ENCODE peak calls at places on chromosomes 13 and 19, in eight cellular contexts. One of them, this sample, is unnamed.

GRCh38 chr19:41753159-41753558 is 2.2 kb upstream of the CEACAM6 start:
- DNase-seq in GM23338: peak; percentile 85
- DNase-seq in Panc1: no peak
- DNase-seq in endothelial cell of umbilical vein: peak; percentile 18
- DNase-seq in H1: no peak
- DNase-seq in esophagus muscularis mucosa: no peak
- DNase-seq in GM12892: peak; percentile 29
- DNase-seq in stomach: peak; percentile 78
- DNase-seq in this sample: no peak

GRCh38 chr19:6271251-6271650 is 8.5 kb downstream of the MLLT1 start:
- DNase-seq in GM23338: peak; percentile 62
- DNase-seq in Panc1: no peak
- DNase-seq in endothelial cell of umbilical vein: peak; percentile 32
- DNase-seq in H1: no peak
- DNase-seq in esophagus muscularis mucosa: no peak
- DNase-seq in GM12892: no peak
- DNase-seq in stomach: no peak
- DNase-seq in this sample: no peak

GRCh38 chr19:29804493-29804892 is 7.3 kb upstream of the CCNE1 start:
- DNase-seq in GM23338: no peak
- DNase-seq in Panc1: no peak
- DNase-seq in endothelial cell of umbilical vein: no peak
- DNase-seq in H1: no peak
- DNase-seq in esophagus muscularis mucosa: no peak
- DNase-seq in GM12892: peak; percentile 51
- DNase-seq in stomach: no peak
- DNase-seq in this sample: no peak

GRCh38 chr13:82294226-82294625 is 1588.0 kb downstream of the SLITRK1 start:
- DNase-seq in GM23338: peak; percentile 43
- DNase-seq in Panc1: no peak
- DNase-seq in endothelial cell of umbilical vein: no peak
- DNase-seq in H1: no peak
- DNase-seq in esophagus muscularis mucosa: no peak
- DNase-seq in GM12892: no peak
- DNase-seq in stomach: no peak
- DNase-seq in this sample: no peak

GRCh38 chr19:48638831-48639381 is 1.7 kb upstream of the DBP start:
- DNase-seq in GM23338: peak; percentile 67
- DNase-seq in Panc1: no peak
- DNase-seq in endothelial cell of umbilical vein: no peak
- DNase-seq in H1: no peak
- DNase-seq in esophagus muscularis mucosa: no peak
- DNase-seq in GM12892: no peak
- DNase-seq in stomach: no peak
- DNase-seq in this sample: no peak

GRCh38 chr13:30880756-30881155 is 25.3 kb upstream of the MEDAG start:
- DNase-seq in GM23338: no peak
- DNase-seq in Panc1: no peak
- DNase-seq in endothelial cell of umbilical vein: peak; percentile 57
- DNase-seq in H1: no peak
- DNase-seq in esophagus muscularis mucosa: no peak
- DNase-seq in GM12892: no peak
- DNase-seq in stomach: no peak
- DNase-seq in this sample: no peak

GRCh38 chr13:45325806-45326205 is 15.2 kb downstream of the TPT1 start:
- DNase-seq in GM23338: no peak
- DNase-seq in Panc1: no peak
- DNase-seq in endothelial cell of umbilical vein: peak; percentile 86
- DNase-seq in H1: no peak
- DNase-seq in esophagus muscularis mucosa: no peak
- DNase-seq in GM12892: no peak
- DNase-seq in stomach: no peak
- DNase-seq in this sample: no peak

GRCh38 chr13:46100191-46100877 is 4.5 kb downstream of the CPB2 start:
- DNase-seq in GM23338: no peak
- DNase-seq in Panc1: no peak
- DNase-seq in endothelial cell of umbilical vein: no peak
- DNase-seq in H1: no peak
- DNase-seq in esophagus muscularis mucosa: no peak
- DNase-seq in GM12892: no peak
- DNase-seq in stomach: no peak
- DNase-seq in this sample: no peak

GRCh38 chr19:1252818-1253513 is 4.6 kb downstream of the MIDN start:
- DNase-seq in GM23338: no peak
- DNase-seq in Panc1: no peak
- DNase-seq in endothelial cell of umbilical vein: peak; percentile 88
- DNase-seq in H1: no peak
- DNase-seq in esophagus muscularis mucosa: peak; percentile 98
- DNase-seq in GM12892: no peak
- DNase-seq in stomach: peak; percentile 90
- DNase-seq in this sample: no peak

GRCh38 chr19:17784201-17785008 is 10.5 kb upstream of the B3GNT3 start:
- DNase-seq in GM23338: peak; percentile 94
- DNase-seq in Panc1: no peak
- DNase-seq in endothelial cell of umbilical vein: peak; percentile 55
- DNase-seq in H1: no peak
- DNase-seq in esophagus muscularis mucosa: no peak
- DNase-seq in GM12892: peak; percentile 83
- DNase-seq in stomach: peak; percentile 78
- DNase-seq in this sample: no peak

GRCh38 chr13:77980592-77980991 is 62.0 kb upstream of the EDNRB start:
- DNase-seq in GM23338: no peak
- DNase-seq in Panc1: no peak
- DNase-seq in endothelial cell of umbilical vein: peak; percentile 86
- DNase-seq in H1: no peak
- DNase-seq in esophagus muscularis mucosa: no peak
- DNase-seq in GM12892: no peak
- DNase-seq in stomach: no peak
- DNase-seq in this sample: peak; percentile 30

GRCh38 chr19:41339936-41340335 is 13.8 kb downstream of the TGFB1 start:
- DNase-seq in GM23338: peak; percentile 36
- DNase-seq in Panc1: no peak
- DNase-seq in endothelial cell of umbilical vein: no peak
- DNase-seq in H1: no peak
- DNase-seq in esophagus muscularis mucosa: no peak
- DNase-seq in GM12892: no peak
- DNase-seq in stomach: no peak
- DNase-seq in this sample: no peak

GRCh38 chr19:1118999-1119398 is 15.2 kb downstream of the GPX4 start:
- DNase-seq in GM23338: no peak
- DNase-seq in Panc1: no peak
- DNase-seq in endothelial cell of umbilical vein: no peak
- DNase-seq in H1: no peak
- DNase-seq in esophagus muscularis mucosa: no peak
- DNase-seq in GM12892: no peak
- DNase-seq in stomach: no peak
- DNase-seq in this sample: no peak

GRCh38 chr19:16373989-16374388 is 49.4 kb downstream of the KLF2 start:
- DNase-seq in GM23338: no peak
- DNase-seq in Panc1: no peak
- DNase-seq in endothelial cell of umbilical vein: no peak
- DNase-seq in H1: no peak
- DNase-seq in esophagus muscularis mucosa: no peak
- DNase-seq in GM12892: no peak
- DNase-seq in stomach: no peak
- DNase-seq in this sample: no peak

GRCh38 chr13:97798171-97798821 is 155.2 kb upstream of the IPO5 start:
- DNase-seq in GM23338: peak; percentile 4
- DNase-seq in Panc1: no peak
- DNase-seq in endothelial cell of umbilical vein: no peak
- DNase-seq in H1: no peak
- DNase-seq in esophagus muscularis mucosa: no peak
- DNase-seq in GM12892: no peak
- DNase-seq in stomach: no peak
- DNase-seq in this sample: no peak

GRCh38 chr19:16893686-16893990 is 4.8 kb downstream of the F2RL3 start:
- DNase-seq in GM23338: no peak
- DNase-seq in Panc1: no peak
- DNase-seq in endothelial cell of umbilical vein: no peak
- DNase-seq in H1: no peak
- DNase-seq in esophagus muscularis mucosa: no peak
- DNase-seq in GM12892: peak; percentile 61
- DNase-seq in stomach: no peak
- DNase-seq in this sample: no peak

GRCh38 chr13:27057817-27058216 is 113.8 kb downstream of the USP12 start:
- DNase-seq in GM23338: no peak
- DNase-seq in Panc1: no peak
- DNase-seq in endothelial cell of umbilical vein: no peak
- DNase-seq in H1: no peak
- DNase-seq in esophagus muscularis mucosa: no peak
- DNase-seq in GM12892: no peak
- DNase-seq in stomach: no peak
- DNase-seq in this sample: no peak

GRCh38 chr13:33806470-33807248 is 11.3 kb upstream of the RFC3 start:
- DNase-seq in GM23338: no peak
- DNase-seq in Panc1: no peak
- DNase-seq in endothelial cell of umbilical vein: no peak
- DNase-seq in H1: no peak
- DNase-seq in esophagus muscularis mucosa: no peak
- DNase-seq in GM12892: no peak
- DNase-seq in stomach: no peak
- DNase-seq in this sample: no peak

GRCh38 chr13:23695711-23696512 is 125.7 kb downstream of the TNFRSF19 start:
- DNase-seq in GM23338: peak; percentile 67
- DNase-seq in Panc1: no peak
- DNase-seq in endothelial cell of umbilical vein: no peak
- DNase-seq in H1: no peak
- DNase-seq in esophagus muscularis mucosa: no peak
- DNase-seq in GM12892: peak; percentile 57
- DNase-seq in stomach: no peak
- DNase-seq in this sample: no peak

GRCh38 chr19:41297628-41298326 is 12.2 kb upstream of the CCDC97 start:
- DNase-seq in GM23338: no peak
- DNase-seq in Panc1: no peak
- DNase-seq in endothelial cell of umbilical vein: no peak
- DNase-seq in H1: no peak
- DNase-seq in esophagus muscularis mucosa: no peak
- DNase-seq in GM12892: peak; percentile 83
- DNase-seq in stomach: peak; percentile 46
- DNase-seq in this sample: no peak

GRCh38 chr13:98317573-98318171 is 140.6 kb upstream of the RNF113B start:
- DNase-seq in GM23338: no peak
- DNase-seq in Panc1: no peak
- DNase-seq in endothelial cell of umbilical vein: no peak
- DNase-seq in H1: no peak
- DNase-seq in esophagus muscularis mucosa: no peak
- DNase-seq in GM12892: no peak
- DNase-seq in stomach: no peak
- DNase-seq in this sample: no peak

GRCh38 chr19:1446713-1447564 is 3.0 kb upstream of the APC2 start:
- DNase-seq in GM23338: peak; percentile 68
- DNase-seq in Panc1: no peak
- DNase-seq in endothelial cell of umbilical vein: no peak
- DNase-seq in H1: no peak
- DNase-seq in esophagus muscularis mucosa: no peak
- DNase-seq in GM12892: no peak
- DNase-seq in stomach: no peak
- DNase-seq in this sample: no peak

GRCh38 chr19:54137913-54138776 is 583 bp downstream of the CNOT3 start:
- DNase-seq in GM23338: peak; percentile 47
- DNase-seq in Panc1: no peak
- DNase-seq in endothelial cell of umbilical vein: no peak
- DNase-seq in H1: no peak
- DNase-seq in esophagus muscularis mucosa: no peak
- DNase-seq in GM12892: peak; percentile 69
- DNase-seq in stomach: no peak
- DNase-seq in this sample: no peak

DNA sequence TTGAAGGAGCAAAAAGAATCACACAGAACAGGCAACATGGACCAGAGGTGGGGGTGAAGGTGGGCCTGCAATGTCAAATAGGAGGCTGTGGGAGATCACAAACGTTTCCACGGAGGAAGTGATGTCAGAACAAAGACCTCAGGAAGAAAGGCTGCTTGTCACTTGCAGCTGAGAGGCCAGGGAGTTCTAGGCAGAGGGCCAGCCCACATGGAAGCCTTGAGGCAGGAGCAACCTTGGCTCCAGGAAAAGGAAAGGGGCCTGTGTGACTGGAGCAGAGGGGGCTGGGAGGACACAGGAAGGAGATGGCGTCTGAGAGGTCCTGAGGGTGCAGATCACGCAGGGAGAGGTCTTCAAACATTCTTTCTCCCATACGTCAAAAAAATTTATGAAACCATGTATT is 16.3 kb downstream of the ZNF160 start:
- DNase-seq in GM23338: no peak
- DNase-seq in Panc1: no peak
- DNase-seq in endothelial cell of umbilical vein: peak; percentile 94
- DNase-seq in H1: no peak
- DNase-seq in esophagus muscularis mucosa: no peak
- DNase-seq in GM12892: no peak
- DNase-seq in stomach: no peak
- DNase-seq in this sample: no peak
- TF ChIP-seq POLR2AphosphoS5 in GM23338: no peak
- TF ChIP-seq POLR2AphosphoS5 in Panc1: no peak
- TF ChIP-seq POLR2AphosphoS5 in endothelial cell of umbilical vein: peak; percentile 75
- TF ChIP-seq POLR2AphosphoS5 in H1: no peak
- TF ChIP-seq POLR2AphosphoS5 in esophagus muscularis mucosa: peak; percentile 78
- TF ChIP-seq POLR2AphosphoS5 in GM12892: no peak
- TF ChIP-seq POLR2AphosphoS5 in stomach: no peak
- TF ChIP-seq POLR2AphosphoS5 in this sample: no peak

DNA sequence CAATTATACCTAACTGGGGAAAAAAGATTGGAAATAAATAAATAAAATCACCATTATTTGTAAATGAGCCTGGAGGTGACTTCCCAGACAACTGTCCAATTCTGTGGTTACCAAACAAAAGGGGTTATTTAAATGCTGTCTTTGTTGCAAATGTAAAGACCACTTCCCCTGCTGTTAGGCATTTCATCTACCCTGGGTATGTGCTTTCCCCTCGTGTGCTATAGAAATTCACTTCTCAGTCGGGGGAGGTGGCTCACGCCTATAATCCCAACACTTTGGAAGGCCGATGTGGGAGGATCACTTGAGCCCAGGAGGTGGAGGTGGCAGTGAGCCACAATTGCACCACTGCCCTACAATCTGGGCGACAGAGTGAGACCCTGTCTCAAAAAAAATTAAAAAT is 101.9 kb upstream of the AKAP11 start:
- DNase-seq in GM23338: peak; percentile 84
- DNase-seq in Panc1: no peak
- DNase-seq in endothelial cell of umbilical vein: no peak
- DNase-seq in H1: peak; percentile 57
- DNase-seq in esophagus muscularis mucosa: no peak
- DNase-seq in GM12892: no peak
- DNase-seq in stomach: no peak
- DNase-seq in this sample: no peak
- TF ChIP-seq POLR2AphosphoS5 in GM23338: no peak
- TF ChIP-seq POLR2AphosphoS5 in Panc1: no peak
- TF ChIP-seq POLR2AphosphoS5 in endothelial cell of umbilical vein: no peak
- TF ChIP-seq POLR2AphosphoS5 in H1: no peak
- TF ChIP-seq POLR2AphosphoS5 in esophagus muscularis mucosa: no peak
- TF ChIP-seq POLR2AphosphoS5 in GM12892: no peak
- TF ChIP-seq POLR2AphosphoS5 in stomach: no peak
- TF ChIP-seq POLR2AphosphoS5 in this sample: no peak

GRCh38 chr19:23686622-23687423 is at the start of gene ZNF675:
- DNase-seq in GM23338: peak; percentile 97
- DNase-seq in Panc1: peak; percentile 64
- DNase-seq in endothelial cell of umbilical vein: peak; percentile 90
- DNase-seq in H1: peak; percentile 86
- DNase-seq in esophagus muscularis mucosa: peak; percentile 98
- DNase-seq in GM12892: peak; percentile 52
- DNase-seq in stomach: peak; percentile 93
- DNase-seq in this sample: peak; percentile 44
- TF ChIP-seq POLR2AphosphoS5 in GM23338: peak; percentile 81
- TF ChIP-seq POLR2AphosphoS5 in Panc1: peak; percentile 69
- TF ChIP-seq POLR2AphosphoS5 in endothelial cell of umbilical vein: peak; percentile 51
- TF ChIP-seq POLR2AphosphoS5 in H1: peak; percentile 79
- TF ChIP-seq POLR2AphosphoS5 in esophagus muscularis mucosa: peak; percentile 47
- TF ChIP-seq POLR2AphosphoS5 in GM12892: peak; percentile 86
- TF ChIP-seq POLR2AphosphoS5 in stomach: no peak
- TF ChIP-seq POLR2AphosphoS5 in this sample: peak; percentile 61

GRCh38 chr13:44211286-44211685 is 162.3 kb upstream of the SERP2 start:
- DNase-seq in GM23338: no peak
- DNase-seq in Panc1: no peak
- DNase-seq in endothelial cell of umbilical vein: no peak
- DNase-seq in H1: no peak
- DNase-seq in esophagus muscularis mucosa: no peak
- DNase-seq in GM12892: no peak
- DNase-seq in stomach: no peak
- DNase-seq in this sample: no peak
- TF ChIP-seq POLR2AphosphoS5 in GM23338: no peak
- TF ChIP-seq POLR2AphosphoS5 in Panc1: no peak
- TF ChIP-seq POLR2AphosphoS5 in endothelial cell of umbilical vein: no peak
- TF ChIP-seq POLR2AphosphoS5 in H1: no peak
- TF ChIP-seq POLR2AphosphoS5 in esophagus muscularis mucosa: peak; percentile 35
- TF ChIP-seq POLR2AphosphoS5 in GM12892: no peak
- TF ChIP-seq POLR2AphosphoS5 in stomach: no peak
- TF ChIP-seq POLR2AphosphoS5 in this sample: no peak

This sample was measured in SK-N-MC.